ENCODE peak calls at places on chromosome 5, in ten cellular contexts. Z is dermis blood vessel endothelial cell; H is AG04450; D is DMS53; G is tibial nerve; P is NCI-H1092 treated with DMSO at 0.1 percent for 48 hours; J is stimulated activated naive CD8-positive, alpha-beta T cell treated with anti-CD3 and anti-CD28 coated beads, Interleukin-15, amount 100 ng/mL, for 72 hours; R is cardiac muscle cell; N is islet precursor cell; I is activated effector memory CD4-positive, alpha-beta T cell treated with Interleukin-2 at 50 U/mL for 16 hours. O is an unnamed sample.

GRCh38 chr5:149235841-149236240 is 35.8 kb upstream of the AFAP1L1 start:
- DNase-seq in Z (no peak), H (no peak), D (no peak), G (no peak), P (no peak), J (no peak), R (no peak), N (no peak), I (no peak), O (no peak)

GRCh38 chr5:439181-439580 is 3.8 kb upstream of the EXOC3 start:
- DNase-seq in Z (no peak), H (no peak), D (no peak), G (no peak), P (no peak), J (no peak), R (no peak), N (no peak), I (no peak), O (no peak)

GRCh38 chr5:52864376-52864775 is 76.7 kb downstream of the ITGA1 start:
- DNase-seq in Z (peak), H (peak), D (no peak), G (no peak), P (no peak), J (no peak), R (peak), N (no peak), I (no peak), O (no peak)

GRCh38 chr5:175654346-175654745 is 3.5 kb upstream of the HRH2 start:
- DNase-seq in Z (no peak), H (no peak), D (peak), G (no peak), P (peak), J (no peak), R (no peak), N (no peak), I (no peak), O (peak)

GRCh38 chr5:122702524-122702875 is 72.4 kb upstream of the SNX2 start:
- DNase-seq in Z (no peak), H (no peak), D (no peak), G (no peak), P (no peak), J (no peak), R (no peak), N (no peak), I (no peak), O (no peak)

GRCh38 chr5:153151558-153151957 is 338.9 kb upstream of the GRIA1 start:
- DNase-seq in Z (no peak), H (no peak), D (peak), G (no peak), P (no peak), J (no peak), R (no peak), N (no peak), I (no peak), O (no peak)

GRCh38 chr5:141850183-141850768 is 27.9 kb downstream of the PCDH1 start:
- DNase-seq in Z (peak), H (no peak), D (peak), G (peak), P (peak), J (no peak), R (peak), N (no peak), I (peak), O (peak)

GRCh38 chr5:98734646-98735045 is 38.8 kb upstream of the RGMB start:
- DNase-seq in Z (no peak), H (no peak), D (peak), G (no peak), P (no peak), J (no peak), R (no peak), N (no peak), I (no peak), O (no peak)

GRCh38 chr5:140145818-140146522 is 20.2 kb downstream of the IGIP start:
- DNase-seq in Z (peak), H (peak), D (no peak), G (peak), P (peak), J (peak), R (peak), N (peak), I (peak), O (no peak)

GRCh38 chr5:82470185-82470584 is 192.0 kb upstream of the RPS23 start:
- DNase-seq in Z (no peak), H (no peak), D (peak), G (no peak), P (no peak), J (no peak), R (peak), N (no peak), I (no peak), O (no peak)

GRCh38 chr5:91495699-91496098 is 112.6 kb upstream of the ARRDC3 start:
- DNase-seq in Z (no peak), H (no peak), D (no peak), G (no peak), P (no peak), J (no peak), R (no peak), N (no peak), I (no peak), O (no peak)

GRCh38 chr5:135880278-135880677 is 15.4 kb downstream of the IL9 start:
- DNase-seq in Z (peak), H (no peak), D (peak), G (no peak), P (no peak), J (no peak), R (peak), N (peak), I (no peak), O (no peak)

GRCh38 chr5:42632501-42632900 is 124.1 kb upstream of the CCDC152 start:
- DNase-seq in Z (no peak), H (no peak), D (no peak), G (no peak), P (no peak), J (no peak), R (no peak), N (no peak), I (no peak), O (no peak)

GRCh38 chr5:158642852-158643251 is 456.9 kb downstream of the EBF1 start:
- DNase-seq in Z (no peak), H (no peak), D (peak), G (no peak), P (peak), J (no peak), R (no peak), N (no peak), I (no peak), O (peak)

GRCh38 chr5:31463341-31463740 is 68.6 kb downstream of the DROSHA start:
- DNase-seq in Z (peak), H (no peak), D (no peak), G (no peak), P (no peak), J (no peak), R (no peak), N (no peak), I (no peak), O (no peak)

GRCh38 chr5:6446042-6446441 is 2.6 kb upstream of the UBE2QL1 start:
- DNase-seq in Z (no peak), H (no peak), D (no peak), G (no peak), P (no peak), J (no peak), R (no peak), N (peak), I (no peak), O (no peak)

GRCh38 chr5:73301208-73302088 is 128.5 kb downstream of the TMEM174 start:
- DNase-seq in Z (no peak), H (no peak), D (no peak), G (no peak), P (no peak), J (no peak), R (no peak), N (no peak), I (no peak), O (no peak)

GRCh38 chr5:141654298-141654697 is 3.1 kb upstream of the FCHSD1 start:
- DNase-seq in Z (no peak), H (peak), D (no peak), G (no peak), P (no peak), J (no peak), R (no peak), N (no peak), I (no peak), O (no peak)

GRCh38 chr5:111618644-111619271 is 106.4 kb upstream of the STARD4 start:
- DNase-seq in Z (no peak), H (no peak), D (no peak), G (no peak), P (no peak), J (no peak), R (no peak), N (no peak), I (no peak), O (no peak)

GRCh38 chr5:7146886-7147285 is 249.1 kb upstream of the ADCY2 start:
- DNase-seq in Z (no peak), H (no peak), D (peak), G (no peak), P (no peak), J (no peak), R (no peak), N (peak), I (no peak), O (no peak)

GRCh38 chr5:124889522-124889828 is 143.0 kb upstream of the ZNF608 start:
- DNase-seq in Z (peak), H (no peak), D (no peak), G (no peak), P (no peak), J (no peak), R (no peak), N (no peak), I (no peak), O (no peak)

O was measured in NCI-H524.